ENCODE peak calls at places on chromosomes 2 and 18, in seven cellular contexts. X is HCT116, F is HepG2, M is H1, O is SK-N-SH, E is K562, D is GM12878. I is an unnamed sample. For H3K36me3, the result is how much of the 10 kb centered on the place peaks cover.

GRCh38 chr2:25369876-25370275 is 28.2 kb upstream of the DNMT3A start:
- DNase-seq in O (no peak), F (no peak), E (no peak), M (no peak), D (no peak), X (no peak), I (no peak)

GRCh38 chr2:85073061-85073460 is 60.1 kb upstream of the TCF7L1 start:
- DNase-seq in X (no peak), E (no peak), O (no peak), F (no peak), D (no peak), M (no peak), I (no peak)

GRCh38 chr2:224261316-224261715 is 140.6 kb downstream of the FAM124B start:
- DNase-seq in M (no peak), X (no peak), E (no peak), D (no peak), O (no peak), F (no peak), I (no peak)

GRCh38 chr2:159168707-159169106 is 117.8 kb downstream of the WDSUB1 start:
- DNase-seq in M (no peak), X (no peak), O (no peak), F (no peak), D (no peak), E (no peak), I (no peak)

GRCh38 chr2:42200534-42201227 is 31.5 kb downstream of the EML4 start:
- DNase-seq in M (no peak), O (no peak), D (no peak), F (no peak), X (no peak), E (no peak), I (no peak)

GRCh38 chr2:17190527-17190926 is 327.7 kb downstream of the RAD51AP2 start:
- DNase-seq in D (no peak), E (no peak), F (no peak), M (no peak), X (no peak), O (no peak), I (no peak)

GRCh38 chr2:202317080-202317859 is 51.7 kb downstream of the NOP58 start:
- DNase-seq in X (peak), E (no peak), D (no peak), F (no peak), O (peak), M (no peak), I (no peak)

GRCh38 chr2:146048141-146048540 is 1528.2 kb upstream of the ZEB2 start:
- DNase-seq in O (no peak), D (no peak), F (no peak), M (no peak), E (no peak), X (no peak), I (no peak)

GRCh38 chr2:21326152-21326551 is 202.4 kb downstream of the TDRD15 start:
- DNase-seq in X (no peak), O (no peak), F (no peak), M (no peak), E (no peak), D (no peak), I (no peak)

GRCh38 chr2:119425119-119425405 is 6.6 kb upstream of the TMEM37 start:
- DNase-seq in X (no peak), F (peak), O (no peak), E (no peak), D (no peak), M (no peak), I (no peak)

GRCh38 chr2:119422521-119422920 is 9.1 kb upstream of the TMEM37 start:
- DNase-seq in D (no peak), X (no peak), O (no peak), F (no peak), M (no peak), E (no peak), I (no peak)

GRCh38 chr2:119423041-119423440 is 8.6 kb upstream of the TMEM37 start:
- DNase-seq in M (no peak), X (no peak), O (no peak), E (no peak), F (no peak), D (no peak), I (no peak)

GRCh38 chr2:119424284-119425118 is 7.2 kb upstream of the TMEM37 start:
- DNase-seq in E (no peak), X (no peak), M (no peak), D (no peak), F (no peak), O (no peak), I (no peak)

GRCh38 chr2:119423811-119424210 is 7.8 kb upstream of the TMEM37 start:
- DNase-seq in O (no peak), F (no peak), E (no peak), D (no peak), M (no peak), X (no peak), I (no peak)
- TF ChIP-seq SIN3A in O (no peak), F (no peak), E (no peak), D (no peak), M (no peak), X (no peak), I (no peak)

DNA sequence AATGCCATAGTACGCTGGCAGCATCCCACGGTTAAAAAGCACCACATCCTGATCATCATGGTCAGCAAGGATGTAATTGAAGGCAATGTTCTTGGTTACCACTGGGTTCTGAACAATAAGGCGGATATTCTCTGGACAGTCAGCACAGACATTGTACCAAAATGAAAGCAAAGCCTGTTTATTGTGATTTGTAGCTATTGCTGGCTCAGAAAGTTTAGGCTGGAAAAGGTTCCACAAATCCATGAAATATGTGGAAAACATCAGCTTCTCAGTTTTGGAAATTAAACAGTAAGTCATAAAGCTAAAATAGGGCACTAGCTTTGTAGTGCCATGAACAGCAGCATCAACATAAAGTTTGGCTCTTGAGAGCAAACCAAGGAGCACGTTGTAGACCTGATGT is 52.2 kb downstream of the C2orf74 start:
- DNase-seq in E (no peak), X (no peak), O (no peak), D (no peak), M (no peak), F (no peak), I (no peak)
- H3K36me3 ChIP-seq in E (half or more), X (under half), O (half or more), D (under half), M (half or more), F (under half), I (under half)

GRCh38 chr2:216055661-216056060 is 25.9 kb downstream of the PECR start:
- DNase-seq in D (no peak), M (no peak), O (no peak), F (no peak), E (no peak), X (no peak), I (no peak)

GRCh38 chr2:216059233-216059834 is 22.3 kb downstream of the PECR start:
- DNase-seq in D (no peak), O (no peak), F (no peak), X (no peak), E (no peak), M (no peak), I (no peak)

GRCh38 chr2:216052420-216052819 is 29.2 kb downstream of the PECR start:
- DNase-seq in X (no peak), F (no peak), D (no peak), E (no peak), O (no peak), M (no peak), I (no peak)

GRCh38 chr2:216056739-216057138 is 24.9 kb downstream of the PECR start:
- DNase-seq in M (no peak), F (no peak), X (no peak), D (peak), E (no peak), O (no peak), I (no peak)

GRCh38 chr2:216057688-216058193 is 23.9 kb downstream of the PECR start:
- DNase-seq in D (peak), O (no peak), E (no peak), F (no peak), M (no peak), X (peak), I (no peak)
- TF ChIP-seq POLR2AphosphoS5 in D (peak), O (no peak), E (no peak), F (no peak), M (no peak), X (no peak), I (no peak)

GRCh38 chr2:1282552-1282951 is 130.7 kb upstream of the TPO start:
- DNase-seq in E (peak), F (no peak), D (no peak), O (peak), X (no peak), M (no peak), I (no peak)
- TF ChIP-seq SIN3A in E (no peak), F (no peak), D (no peak), O (no peak), X (no peak), M (no peak), I (no peak)

GRCh38 chr2:158153270-158154015 is 51.8 kb downstream of the UPP2 start:
- DNase-seq in M (no peak), O (no peak), X (no peak), F (no peak), D (no peak), E (no peak), I (no peak)
- H3K36me3 ChIP-seq in M (under half), O (under half), X (under half), F (under half), D (under half), E (under half), I (under half)

DNA sequence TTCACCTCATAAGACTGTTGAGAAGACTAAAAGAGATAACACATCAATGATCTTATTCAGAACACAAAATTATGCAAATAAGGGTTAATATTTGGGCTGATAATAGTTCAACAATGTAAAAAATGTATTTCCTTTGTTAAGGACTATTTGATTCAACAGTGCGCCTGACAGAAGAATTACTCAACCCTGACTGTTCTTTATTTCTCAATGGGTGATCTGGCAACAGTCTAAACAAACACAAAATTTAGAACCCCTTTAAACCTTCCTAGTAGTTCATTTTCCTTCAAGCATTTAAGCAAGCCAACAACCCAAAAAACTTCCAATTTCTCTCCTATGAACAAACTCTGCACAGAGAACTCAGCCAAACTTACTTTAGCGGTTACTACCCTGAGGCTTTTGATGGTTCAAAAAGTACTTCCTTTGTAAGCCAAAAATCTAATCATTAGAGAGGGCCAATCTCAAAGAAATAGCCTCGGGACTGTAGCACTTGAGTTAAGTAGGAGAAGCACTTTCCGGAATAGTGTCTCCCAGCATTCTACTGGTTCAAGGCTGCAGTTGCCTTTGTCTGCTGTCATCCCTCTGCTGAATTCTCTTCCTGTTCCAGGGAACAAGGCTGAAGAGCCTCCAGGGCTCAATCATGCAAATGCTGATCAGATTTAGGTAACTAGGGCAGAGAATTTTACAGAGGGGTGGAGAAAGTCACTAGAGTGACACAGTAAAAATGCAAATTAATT is 40.9 kb upstream of the MAPK4 start:
- DNase-seq in E (no peak), O (no peak), M (no peak), F (no peak), D (no peak), X (no peak), I (no peak)
- TF ChIP-seq POLR2AphosphoS5 in E (no peak), O (no peak), M (no peak), F (no peak), D (no peak), X (no peak), I (no peak)

GRCh38 chr2:119082821-119083400 is 75.6 kb downstream of the C1QL2 start:
- DNase-seq in F (no peak), M (no peak), D (no peak), E (no peak), O (no peak), X (no peak), I (no peak)

GRCh38 chr2:119086327-119086726 is 72.2 kb downstream of the C1QL2 start:
- DNase-seq in D (no peak), F (no peak), E (no peak), X (no peak), M (no peak), O (no peak), I (no peak)

GRCh38 chr2:119088416-119088815 is 70.1 kb downstream of the C1QL2 start:
- DNase-seq in X (no peak), D (no peak), M (no peak), E (no peak), F (no peak), O (no peak), I (no peak)

GRCh38 chr2:119083416-119083815 is 75.1 kb downstream of the C1QL2 start:
- DNase-seq in E (no peak), F (no peak), D (no peak), O (no peak), X (no peak), M (no peak), I (no peak)

GRCh38 chr2:119085613-119086012 is 72.9 kb downstream of the C1QL2 start:
- DNase-seq in O (no peak), X (no peak), D (no peak), F (peak), E (peak), M (no peak), I (no peak)
- TF ChIP-seq SIN3A in O (no peak), X (no peak), D (no peak), F (no peak), E (no peak), M (no peak), I (no peak)

GRCh38 chr2:231263118-231263831 is 64.8 kb downstream of the ARMC9 start:
- DNase-seq in E (no peak), D (no peak), O (no peak), M (no peak), F (no peak), X (no peak), I (no peak)
- H3K36me3 ChIP-seq in E (under half), D (under half), O (under half), M (under half), F (under half), X (under half), I (under half)

I was measured in Panc1.